ENCODE peak calls at places on chromosome 5, in nine cellular contexts. One of them, this sample, is unnamed.

GRCh38 chr5:56818409-56819026 is 3.2 kb downstream of the MAP3K1 start:
- DNase-seq in adrenal gland: no peak
- DNase-seq in CD4-positive, alpha-beta memory T cell: no peak
- DNase-seq in lower lobe of right lung: no peak
- DNase-seq in stimulated activated CD4-positive, alpha-beta T cell treated with anti-CD3 and anti-CD28 coated beads, Interleukin-1b, Interleukin-23, amount 100 ng/mL, for 48 hours: no peak
- DNase-seq in hepatic stellate cell: no peak
- DNase-seq in thyroid gland: no peak
- DNase-seq in GM04503: no peak
- DNase-seq in NCI-H510A: no peak
- DNase-seq in this sample: no peak

GRCh38 chr5:176792584-176793342 is 17.6 kb upstream of the UNC5A start:
- DNase-seq in adrenal gland: no peak
- DNase-seq in CD4-positive, alpha-beta memory T cell: no peak
- DNase-seq in lower lobe of right lung: no peak
- DNase-seq in stimulated activated CD4-positive, alpha-beta T cell treated with anti-CD3 and anti-CD28 coated beads, Interleukin-1b, Interleukin-23, amount 100 ng/mL, for 48 hours: no peak
- DNase-seq in hepatic stellate cell: no peak
- DNase-seq in thyroid gland: no peak
- DNase-seq in GM04503: no peak
- DNase-seq in NCI-H510A: no peak
- DNase-seq in this sample: no peak

GRCh38 chr5:72523960-72524582 is 16.9 kb upstream of the ZNF366 start:
- DNase-seq in adrenal gland: no peak
- DNase-seq in CD4-positive, alpha-beta memory T cell: no peak
- DNase-seq in lower lobe of right lung: no peak
- DNase-seq in stimulated activated CD4-positive, alpha-beta T cell treated with anti-CD3 and anti-CD28 coated beads, Interleukin-1b, Interleukin-23, amount 100 ng/mL, for 48 hours: no peak
- DNase-seq in hepatic stellate cell: peak
- DNase-seq in thyroid gland: no peak
- DNase-seq in GM04503: peak
- DNase-seq in NCI-H510A: no peak
- DNase-seq in this sample: no peak

GRCh38 chr5:146662229-146662628 is 146.2 kb upstream of the GPR151 start:
- DNase-seq in adrenal gland: no peak
- DNase-seq in CD4-positive, alpha-beta memory T cell: peak
- DNase-seq in lower lobe of right lung: no peak
- DNase-seq in stimulated activated CD4-positive, alpha-beta T cell treated with anti-CD3 and anti-CD28 coated beads, Interleukin-1b, Interleukin-23, amount 100 ng/mL, for 48 hours: no peak
- DNase-seq in hepatic stellate cell: no peak
- DNase-seq in thyroid gland: no peak
- DNase-seq in GM04503: no peak
- DNase-seq in NCI-H510A: no peak
- DNase-seq in this sample: no peak

GRCh38 chr5:154368041-154368800 is 77.6 kb upstream of the SAP30L start:
- DNase-seq in adrenal gland: peak
- DNase-seq in CD4-positive, alpha-beta memory T cell: no peak
- DNase-seq in lower lobe of right lung: no peak
- DNase-seq in stimulated activated CD4-positive, alpha-beta T cell treated with anti-CD3 and anti-CD28 coated beads, Interleukin-1b, Interleukin-23, amount 100 ng/mL, for 48 hours: no peak
- DNase-seq in hepatic stellate cell: peak
- DNase-seq in thyroid gland: peak
- DNase-seq in GM04503: peak
- DNase-seq in NCI-H510A: no peak
- DNase-seq in this sample: no peak

GRCh38 chr5:16082053-16082452 is 97.5 kb downstream of the MARCHF11 start:
- DNase-seq in adrenal gland: no peak
- DNase-seq in CD4-positive, alpha-beta memory T cell: no peak
- DNase-seq in lower lobe of right lung: no peak
- DNase-seq in stimulated activated CD4-positive, alpha-beta T cell treated with anti-CD3 and anti-CD28 coated beads, Interleukin-1b, Interleukin-23, amount 100 ng/mL, for 48 hours: no peak
- DNase-seq in hepatic stellate cell: no peak
- DNase-seq in thyroid gland: no peak
- DNase-seq in GM04503: no peak
- DNase-seq in NCI-H510A: no peak
- DNase-seq in this sample: no peak

GRCh38 chr5:127988149-127988755 is 95.3 kb upstream of the SLC12A2 start:
- DNase-seq in adrenal gland: no peak
- DNase-seq in CD4-positive, alpha-beta memory T cell: no peak
- DNase-seq in lower lobe of right lung: no peak
- DNase-seq in stimulated activated CD4-positive, alpha-beta T cell treated with anti-CD3 and anti-CD28 coated beads, Interleukin-1b, Interleukin-23, amount 100 ng/mL, for 48 hours: no peak
- DNase-seq in hepatic stellate cell: peak
- DNase-seq in thyroid gland: no peak
- DNase-seq in GM04503: peak
- DNase-seq in NCI-H510A: no peak
- DNase-seq in this sample: no peak

GRCh38 chr5:38814879-38815278 is 30.9 kb upstream of the OSMR start:
- DNase-seq in adrenal gland: no peak
- DNase-seq in CD4-positive, alpha-beta memory T cell: no peak
- DNase-seq in lower lobe of right lung: no peak
- DNase-seq in stimulated activated CD4-positive, alpha-beta T cell treated with anti-CD3 and anti-CD28 coated beads, Interleukin-1b, Interleukin-23, amount 100 ng/mL, for 48 hours: no peak
- DNase-seq in hepatic stellate cell: no peak
- DNase-seq in thyroid gland: no peak
- DNase-seq in GM04503: no peak
- DNase-seq in NCI-H510A: no peak
- DNase-seq in this sample: no peak

GRCh38 chr5:92801921-92802320 is 779.1 kb downstream of the NR2F1-AS1 start:
- DNase-seq in adrenal gland: peak
- DNase-seq in CD4-positive, alpha-beta memory T cell: no peak
- DNase-seq in lower lobe of right lung: no peak
- DNase-seq in stimulated activated CD4-positive, alpha-beta T cell treated with anti-CD3 and anti-CD28 coated beads, Interleukin-1b, Interleukin-23, amount 100 ng/mL, for 48 hours: no peak
- DNase-seq in hepatic stellate cell: no peak
- DNase-seq in thyroid gland: no peak
- DNase-seq in GM04503: peak
- DNase-seq in NCI-H510A: peak
- DNase-seq in this sample: no peak

GRCh38 chr5:139566611-139567010 is 5.5 kb downstream of the UBE2D2 start:
- DNase-seq in adrenal gland: peak
- DNase-seq in CD4-positive, alpha-beta memory T cell: no peak
- DNase-seq in lower lobe of right lung: no peak
- DNase-seq in stimulated activated CD4-positive, alpha-beta T cell treated with anti-CD3 and anti-CD28 coated beads, Interleukin-1b, Interleukin-23, amount 100 ng/mL, for 48 hours: no peak
- DNase-seq in hepatic stellate cell: no peak
- DNase-seq in thyroid gland: no peak
- DNase-seq in GM04503: no peak
- DNase-seq in NCI-H510A: no peak
- DNase-seq in this sample: no peak

GRCh38 chr5:171850354-171850947 is 64.8 kb downstream of the SMIM23 start:
- DNase-seq in adrenal gland: no peak
- DNase-seq in CD4-positive, alpha-beta memory T cell: no peak
- DNase-seq in lower lobe of right lung: no peak
- DNase-seq in stimulated activated CD4-positive, alpha-beta T cell treated with anti-CD3 and anti-CD28 coated beads, Interleukin-1b, Interleukin-23, amount 100 ng/mL, for 48 hours: no peak
- DNase-seq in hepatic stellate cell: no peak
- DNase-seq in thyroid gland: no peak
- DNase-seq in GM04503: no peak
- DNase-seq in NCI-H510A: no peak
- DNase-seq in this sample: no peak

GRCh38 chr5:150256416-150257064 is 33.0 kb downstream of the CAMK2A start:
- DNase-seq in adrenal gland: no peak
- DNase-seq in CD4-positive, alpha-beta memory T cell: no peak
- DNase-seq in lower lobe of right lung: no peak
- DNase-seq in stimulated activated CD4-positive, alpha-beta T cell treated with anti-CD3 and anti-CD28 coated beads, Interleukin-1b, Interleukin-23, amount 100 ng/mL, for 48 hours: no peak
- DNase-seq in hepatic stellate cell: no peak
- DNase-seq in thyroid gland: no peak
- DNase-seq in GM04503: no peak
- DNase-seq in NCI-H510A: no peak
- DNase-seq in this sample: no peak

GRCh38 chr5:178216088-178216534 is 11.8 kb downstream of the HNRNPAB start:
- DNase-seq in adrenal gland: no peak
- DNase-seq in CD4-positive, alpha-beta memory T cell: no peak
- DNase-seq in lower lobe of right lung: no peak
- DNase-seq in stimulated activated CD4-positive, alpha-beta T cell treated with anti-CD3 and anti-CD28 coated beads, Interleukin-1b, Interleukin-23, amount 100 ng/mL, for 48 hours: no peak
- DNase-seq in hepatic stellate cell: no peak
- DNase-seq in thyroid gland: no peak
- DNase-seq in GM04503: no peak
- DNase-seq in NCI-H510A: no peak
- DNase-seq in this sample: no peak

GRCh38 chr5:141570655-141571054 is 48.1 kb downstream of the DIAPH1 start:
- DNase-seq in adrenal gland: no peak
- DNase-seq in CD4-positive, alpha-beta memory T cell: no peak
- DNase-seq in lower lobe of right lung: no peak
- DNase-seq in stimulated activated CD4-positive, alpha-beta T cell treated with anti-CD3 and anti-CD28 coated beads, Interleukin-1b, Interleukin-23, amount 100 ng/mL, for 48 hours: no peak
- DNase-seq in hepatic stellate cell: no peak
- DNase-seq in thyroid gland: no peak
- DNase-seq in GM04503: no peak
- DNase-seq in NCI-H510A: no peak
- DNase-seq in this sample: no peak

GRCh38 chr5:132417010-132417439 is 47.5 kb downstream of the SLC22A5 start:
- DNase-seq in adrenal gland: peak
- DNase-seq in CD4-positive, alpha-beta memory T cell: no peak
- DNase-seq in lower lobe of right lung: no peak
- DNase-seq in stimulated activated CD4-positive, alpha-beta T cell treated with anti-CD3 and anti-CD28 coated beads, Interleukin-1b, Interleukin-23, amount 100 ng/mL, for 48 hours: no peak
- DNase-seq in hepatic stellate cell: no peak
- DNase-seq in thyroid gland: no peak
- DNase-seq in GM04503: no peak
- DNase-seq in NCI-H510A: no peak
- DNase-seq in this sample: no peak

GRCh38 chr5:128084228-128085167 is 932 bp downstream of the SLC12A2 start:
- DNase-seq in adrenal gland: peak
- DNase-seq in CD4-positive, alpha-beta memory T cell: peak
- DNase-seq in lower lobe of right lung: peak
- DNase-seq in stimulated activated CD4-positive, alpha-beta T cell treated with anti-CD3 and anti-CD28 coated beads, Interleukin-1b, Interleukin-23, amount 100 ng/mL, for 48 hours: peak
- DNase-seq in hepatic stellate cell: peak
- DNase-seq in thyroid gland: peak
- DNase-seq in GM04503: no peak
- DNase-seq in NCI-H510A: no peak
- DNase-seq in this sample: peak

GRCh38 chr5:168269950-168270349 is 21.5 kb upstream of the WWC1 start:
- DNase-seq in adrenal gland: no peak
- DNase-seq in CD4-positive, alpha-beta memory T cell: no peak
- DNase-seq in lower lobe of right lung: no peak
- DNase-seq in stimulated activated CD4-positive, alpha-beta T cell treated with anti-CD3 and anti-CD28 coated beads, Interleukin-1b, Interleukin-23, amount 100 ng/mL, for 48 hours: no peak
- DNase-seq in hepatic stellate cell: no peak
- DNase-seq in thyroid gland: peak
- DNase-seq in GM04503: no peak
- DNase-seq in NCI-H510A: peak
- DNase-seq in this sample: no peak

GRCh38 chr5:37915078-37915736 is 75.4 kb upstream of the GDNF start:
- DNase-seq in adrenal gland: no peak
- DNase-seq in CD4-positive, alpha-beta memory T cell: no peak
- DNase-seq in lower lobe of right lung: no peak
- DNase-seq in stimulated activated CD4-positive, alpha-beta T cell treated with anti-CD3 and anti-CD28 coated beads, Interleukin-1b, Interleukin-23, amount 100 ng/mL, for 48 hours: no peak
- DNase-seq in hepatic stellate cell: no peak
- DNase-seq in thyroid gland: no peak
- DNase-seq in GM04503: no peak
- DNase-seq in NCI-H510A: no peak
- DNase-seq in this sample: no peak

GRCh38 chr5:137636076-137636475 is 99.8 kb downstream of the KLHL3 start:
- DNase-seq in adrenal gland: no peak
- DNase-seq in CD4-positive, alpha-beta memory T cell: no peak
- DNase-seq in lower lobe of right lung: no peak
- DNase-seq in stimulated activated CD4-positive, alpha-beta T cell treated with anti-CD3 and anti-CD28 coated beads, Interleukin-1b, Interleukin-23, amount 100 ng/mL, for 48 hours: no peak
- DNase-seq in hepatic stellate cell: no peak
- DNase-seq in thyroid gland: no peak
- DNase-seq in GM04503: no peak
- DNase-seq in NCI-H510A: no peak
- DNase-seq in this sample: no peak